ENCODE peak calls at places on chromosomes 11 and 22, in four cellular contexts. One of them, this sample, is unnamed.
A peak's percentile ranks its signal among the peaks of the same experiment; 100 is the strongest.

GRCh38 chr11:72234514-72234830 is 9.5 kb downstream of the PHOX2A start:
- DNase-seq in heart left ventricle: no peak
- DNase-seq in iPS DF 6.9: no peak
- DNase-seq in mesendoderm: no peak
- DNase-seq in this sample: peak; percentile 32

GRCh38 chr22:37801946-37802309 is 5.8 kb upstream of the GCAT start:
- DNase-seq in heart left ventricle: no peak
- DNase-seq in iPS DF 6.9: no peak
- DNase-seq in mesendoderm: no peak
- DNase-seq in this sample: no peak

GRCh38 chr11:36431429-36432092 is 78.5 kb downstream of the TRAF6 start:
- DNase-seq in heart left ventricle: peak; percentile 72
- DNase-seq in iPS DF 6.9: no peak
- DNase-seq in mesendoderm: peak; percentile 18
- DNase-seq in this sample: peak; percentile 32

GRCh38 chr11:64869571-64870175 is 8.7 kb downstream of the EHD1 start:
- DNase-seq in heart left ventricle: no peak
- DNase-seq in iPS DF 6.9: no peak
- DNase-seq in mesendoderm: peak; percentile 47
- DNase-seq in this sample: no peak

GRCh38 chr22:43227231-43227630 is 40.3 kb upstream of the TTLL12 start:
- DNase-seq in heart left ventricle: no peak
- DNase-seq in iPS DF 6.9: no peak
- DNase-seq in mesendoderm: no peak
- DNase-seq in this sample: no peak

GRCh38 chr22:28027453-28028448 is 108.7 kb upstream of the PITPNB start:
- DNase-seq in heart left ventricle: no peak
- DNase-seq in iPS DF 6.9: no peak
- DNase-seq in mesendoderm: no peak
- DNase-seq in this sample: no peak

GRCh38 chr22:37079158-37079557 is 27.6 kb downstream of the KCTD17 start:
- DNase-seq in heart left ventricle: no peak
- DNase-seq in iPS DF 6.9: no peak
- DNase-seq in mesendoderm: no peak
- DNase-seq in this sample: no peak

GRCh38 chr11:90639687-90640086 is 416.8 kb upstream of the CHORDC1 start:
- DNase-seq in heart left ventricle: no peak
- DNase-seq in iPS DF 6.9: no peak
- DNase-seq in mesendoderm: peak; percentile 20
- DNase-seq in this sample: no peak

GRCh38 chr11:46977940-46978595 is 41.5 kb downstream of the CSTPP1 start:
- DNase-seq in heart left ventricle: no peak
- DNase-seq in iPS DF 6.9: no peak
- DNase-seq in mesendoderm: peak; percentile 16
- DNase-seq in this sample: no peak

GRCh38 chr11:118045191-118045590 is 31.7 kb upstream of the TMPRSS4 start:
- DNase-seq in heart left ventricle: no peak
- DNase-seq in iPS DF 6.9: no peak
- DNase-seq in mesendoderm: no peak
- DNase-seq in this sample: no peak

GRCh38 chr22:44580176-44580575 is 82.1 kb upstream of the RTL6 start:
- DNase-seq in heart left ventricle: peak; percentile 43
- DNase-seq in iPS DF 6.9: no peak
- DNase-seq in mesendoderm: no peak
- DNase-seq in this sample: peak; percentile 41

GRCh38 chr11:123061403-123062157 is at the start of gene HSPA8:
- DNase-seq in heart left ventricle: peak; percentile 85
- DNase-seq in iPS DF 6.9: no peak
- DNase-seq in mesendoderm: peak; percentile 61
- DNase-seq in this sample: peak; percentile 81

GRCh38 chr11:17991799-17992433 is 20.9 kb downstream of the SERGEF start:
- DNase-seq in heart left ventricle: no peak
- DNase-seq in iPS DF 6.9: no peak
- DNase-seq in mesendoderm: peak; percentile 55
- DNase-seq in this sample: no peak

GRCh38 chr11:123063396-123064267 is 1.7 kb upstream of the HSPA8 start:
- DNase-seq in heart left ventricle: no peak
- DNase-seq in iPS DF 6.9: no peak
- DNase-seq in mesendoderm: peak; percentile 51
- DNase-seq in this sample: no peak

GRCh38 chr11:8352090-8352489 is 88.4 kb upstream of the LMO1 start:
- DNase-seq in heart left ventricle: peak; percentile 9
- DNase-seq in iPS DF 6.9: no peak
- DNase-seq in mesendoderm: no peak
- DNase-seq in this sample: no peak

GRCh38 chr11:104650234-104650633 is 248.0 kb downstream of the CASP12 start:
- DNase-seq in heart left ventricle: no peak
- DNase-seq in iPS DF 6.9: peak; percentile 29
- DNase-seq in mesendoderm: peak; percentile 56
- DNase-seq in this sample: no peak

GRCh38 chr11:3802016-3802790 is 4.8 kb upstream of the NUP98 start:
- DNase-seq in heart left ventricle: no peak
- DNase-seq in iPS DF 6.9: no peak
- DNase-seq in mesendoderm: no peak
- DNase-seq in this sample: no peak

GRCh38 chr22:50012201-50013181 is at the start of gene IL17REL:
- DNase-seq in heart left ventricle: peak; percentile 55
- DNase-seq in iPS DF 6.9: no peak
- DNase-seq in mesendoderm: peak; percentile 28
- DNase-seq in this sample: no peak

GRCh38 chr11:132559371-132560036 is 972.8 kb downstream of the OPCML start:
- DNase-seq in heart left ventricle: no peak
- DNase-seq in iPS DF 6.9: no peak
- DNase-seq in mesendoderm: peak; percentile 68
- DNase-seq in this sample: no peak

GRCh38 chr11:83523676-83524075 is 237.5 kb upstream of the CCDC90B start:
- DNase-seq in heart left ventricle: no peak
- DNase-seq in iPS DF 6.9: no peak
- DNase-seq in mesendoderm: peak; percentile 32
- DNase-seq in this sample: no peak

GRCh38 chr11:105489431-105489830 is 120.4 kb upstream of the GRIA4 start:
- DNase-seq in heart left ventricle: no peak
- DNase-seq in iPS DF 6.9: no peak
- DNase-seq in mesendoderm: no peak
- DNase-seq in this sample: no peak

GRCh38 chr22:26623984-26624383 is 2.2 kb downstream of the CRYBA4 start:
- DNase-seq in heart left ventricle: no peak
- DNase-seq in iPS DF 6.9: no peak
- DNase-seq in mesendoderm: no peak
- DNase-seq in this sample: no peak

GRCh38 chr22:49019737-49020136 is 807.9 kb downstream of the BRD1 start:
- DNase-seq in heart left ventricle: no peak
- DNase-seq in iPS DF 6.9: no peak
- DNase-seq in mesendoderm: no peak
- DNase-seq in this sample: peak; percentile 11

GRCh38 chr22:28424427-28425080 is 255.1 kb downstream of the TTC28 start:
- DNase-seq in heart left ventricle: no peak
- DNase-seq in iPS DF 6.9: no peak
- DNase-seq in mesendoderm: no peak
- DNase-seq in this sample: no peak

GRCh38 chr11:23398052-23398451 is 537.8 kb upstream of the CCDC179 start:
- DNase-seq in heart left ventricle: no peak
- DNase-seq in iPS DF 6.9: no peak
- DNase-seq in mesendoderm: no peak
- DNase-seq in this sample: no peak

GRCh38 chr22:46432164-46433068 is 96.9 kb downstream of the TRMU start:
- DNase-seq in heart left ventricle: no peak
- DNase-seq in iPS DF 6.9: no peak
- DNase-seq in mesendoderm: no peak
- DNase-seq in this sample: no peak
- H3K4me3 ChIP-seq in heart left ventricle: no peak overlapping the region
- H3K4me3 ChIP-seq in iPS DF 6.9: no peak overlapping the region
- H3K4me3 ChIP-seq in mesendoderm: no peak overlapping the region
- H3K4me3 ChIP-seq in this sample: peak overlapping the region; percentile 22

GRCh38 chr11:121455115-121455514 is 2.3 kb upstream of the SORL1-AS1 start:
- DNase-seq in heart left ventricle: no peak
- DNase-seq in iPS DF 6.9: no peak
- DNase-seq in mesendoderm: no peak
- DNase-seq in this sample: no peak
- H3K4me3 ChIP-seq in heart left ventricle: no peak overlapping the region
- H3K4me3 ChIP-seq in iPS DF 6.9: no peak overlapping the region
- H3K4me3 ChIP-seq in mesendoderm: no peak overlapping the region
- H3K4me3 ChIP-seq in this sample: no peak overlapping the region

GRCh38 chr11:26194871-26195270 is 137.1 kb upstream of the ANO3 start:
- DNase-seq in heart left ventricle: no peak
- DNase-seq in iPS DF 6.9: no peak
- DNase-seq in mesendoderm: peak; percentile 4
- DNase-seq in this sample: no peak

GRCh38 chr11:26201411-26201810 is 130.5 kb upstream of the ANO3 start:
- DNase-seq in heart left ventricle: no peak
- DNase-seq in iPS DF 6.9: no peak
- DNase-seq in mesendoderm: no peak
- DNase-seq in this sample: no peak

GRCh38 chr11:26198697-26199096 is 133.2 kb upstream of the ANO3 start:
- DNase-seq in heart left ventricle: no peak
- DNase-seq in iPS DF 6.9: no peak
- DNase-seq in mesendoderm: no peak
- DNase-seq in this sample: no peak

GRCh38 chr11:26204110-26204509 is 127.8 kb upstream of the ANO3 start:
- DNase-seq in heart left ventricle: no peak
- DNase-seq in iPS DF 6.9: no peak
- DNase-seq in mesendoderm: no peak
- DNase-seq in this sample: no peak

DNA sequence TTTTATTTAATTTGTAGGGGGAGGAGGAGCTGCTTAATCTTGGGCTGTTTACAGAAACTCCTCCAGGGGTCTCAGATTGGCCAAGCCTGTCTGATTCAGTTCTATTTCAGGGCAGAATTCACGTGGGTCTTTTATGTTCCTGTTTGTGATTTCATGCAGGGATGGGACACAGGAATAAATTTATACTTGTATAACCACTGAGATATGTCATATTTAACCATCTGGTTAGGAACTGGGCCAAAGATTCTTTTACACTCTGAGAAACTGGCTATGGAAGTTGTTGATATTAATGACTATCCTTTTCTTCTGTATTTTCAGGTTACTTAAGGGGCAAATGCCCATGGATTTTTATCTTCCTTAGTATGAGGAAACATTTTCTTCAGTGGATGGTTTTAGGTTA is 132.6 kb upstream of the ANO3 start:
- DNase-seq in heart left ventricle: no peak
- DNase-seq in iPS DF 6.9: no peak
- DNase-seq in mesendoderm: no peak
- DNase-seq in this sample: no peak
- H3K4me3 ChIP-seq in heart left ventricle: no peak overlapping the region
- H3K4me3 ChIP-seq in iPS DF 6.9: no peak overlapping the region
- H3K4me3 ChIP-seq in mesendoderm: no peak overlapping the region
- H3K4me3 ChIP-seq in this sample: no peak overlapping the region

DNA sequence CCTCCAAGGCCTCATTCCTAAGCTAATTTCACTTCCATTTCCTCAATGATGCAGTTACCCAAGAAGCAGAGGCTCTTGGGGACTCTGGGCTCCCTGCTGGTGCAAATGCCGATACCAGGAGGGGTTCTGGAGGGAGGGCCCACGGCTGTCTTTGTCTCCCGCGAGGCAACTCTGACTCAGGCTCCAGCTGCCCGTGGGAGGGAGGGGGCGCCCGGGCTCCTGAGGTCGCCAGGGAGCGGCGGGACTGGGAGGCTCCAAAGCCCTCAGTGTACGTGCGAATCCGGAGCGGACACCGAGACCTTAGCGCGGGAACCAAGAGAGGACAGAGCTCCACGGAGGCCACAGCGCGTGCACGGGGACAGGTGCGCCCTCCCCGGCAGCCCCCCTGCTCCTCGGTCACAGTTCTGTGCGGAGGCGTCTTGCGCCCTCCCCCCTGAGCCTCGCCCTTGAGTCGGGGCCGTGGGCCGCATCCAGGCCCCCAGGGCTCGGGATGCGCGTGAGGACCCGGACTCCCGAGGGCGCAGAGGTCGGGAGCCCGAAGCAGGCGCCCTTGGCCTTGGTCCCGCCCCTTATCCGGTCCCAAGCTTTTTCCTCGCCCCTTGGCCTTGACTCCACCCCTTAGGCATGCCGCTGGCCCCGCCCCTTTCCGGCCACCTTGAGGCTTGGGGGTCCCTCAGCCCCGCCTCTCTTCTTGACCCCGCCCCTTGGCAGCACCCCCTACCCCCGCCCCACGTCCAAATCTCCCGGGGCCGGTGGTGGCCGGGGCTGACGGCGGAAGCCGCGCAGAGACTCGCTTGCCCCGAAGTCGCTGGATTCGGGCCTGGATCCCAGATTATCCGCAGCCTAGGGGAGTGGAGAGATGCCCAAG is 4.7 kb upstream of the SHISA8 start:
- DNase-seq in heart left ventricle: peak; percentile 83
- DNase-seq in iPS DF 6.9: peak; percentile 78
- DNase-seq in mesendoderm: peak; percentile 82
- DNase-seq in this sample: no peak
- H3K4me3 ChIP-seq in heart left ventricle: peak overlapping the region; percentile 48
- H3K4me3 ChIP-seq in iPS DF 6.9: peak overlapping the region; percentile 50
- H3K4me3 ChIP-seq in mesendoderm: no peak overlapping the region
- H3K4me3 ChIP-seq in this sample: peak overlapping the region; percentile 42

DNA sequence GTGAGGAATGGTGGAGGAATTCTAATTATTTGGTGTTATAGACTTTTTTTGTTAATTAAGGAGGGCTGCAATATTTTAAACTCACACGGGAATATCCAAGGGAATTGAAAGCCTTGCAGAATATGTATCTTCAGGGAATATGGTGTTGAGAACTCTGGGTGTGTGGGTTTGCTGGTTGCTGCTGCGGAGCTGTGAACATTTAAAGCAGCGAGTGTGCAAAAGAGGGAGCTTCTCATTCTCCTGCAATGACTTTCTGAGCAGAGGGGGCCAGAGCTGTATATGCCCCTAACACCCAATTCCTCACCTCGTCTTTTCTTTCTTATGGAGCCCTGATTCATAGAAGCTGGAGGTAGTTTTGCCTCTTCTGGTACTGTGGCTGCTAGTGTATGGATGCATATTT is 217.7 kb downstream of the HIPK3 start:
- DNase-seq in heart left ventricle: no peak
- DNase-seq in iPS DF 6.9: no peak
- DNase-seq in mesendoderm: no peak
- DNase-seq in this sample: no peak
- H3K4me3 ChIP-seq in heart left ventricle: no peak overlapping the region
- H3K4me3 ChIP-seq in iPS DF 6.9: no peak overlapping the region
- H3K4me3 ChIP-seq in mesendoderm: no peak overlapping the region
- H3K4me3 ChIP-seq in this sample: no peak overlapping the region